ENCODE peak calls at places on chromosome 11, in seven cellular contexts. S is kidney epithelial cell, D is right atrium auricular region, R is OCI-LY7, G is esophagus squamous epithelium, K is tibial nerve, L is A549. N is an unnamed sample.

GRCh38 chr11:77418155-77418980 is 55.5 kb downstream of the PAK1 start:
- DNase-seq in S (no peak), D (no peak), R (no peak), G (no peak), K (no peak), L (no peak), N (no peak)

GRCh38 chr11:120186799-120187591 is 23.8 kb upstream of the OAF start:
- DNase-seq in S (no peak), D (no peak), R (no peak), G (no peak), K (no peak), L (no peak), N (peak)

GRCh38 chr11:16558499-16558898 is 179.9 kb upstream of the C11orf58 start:
- DNase-seq in S (no peak), D (no peak), R (no peak), G (no peak), K (no peak), L (no peak), N (no peak)

GRCh38 chr11:2825261-2825885 is 60.2 kb downstream of the CDKN1C start:
- DNase-seq in S (peak), D (peak), R (no peak), G (no peak), K (peak), L (no peak), N (peak)

GRCh38 chr11:110478410-110478809 is 48.7 kb downstream of the FDX1 start:
- DNase-seq in S (no peak), D (no peak), R (no peak), G (no peak), K (no peak), L (no peak), N (no peak)

GRCh38 chr11:4038973-4039372 is 55.6 kb upstream of the RRM1 start:
- DNase-seq in S (no peak), D (no peak), R (no peak), G (no peak), K (no peak), L (no peak), N (peak)

GRCh38 chr11:79182794-79183193 is 258.0 kb downstream of the TENM4 start:
- DNase-seq in S (no peak), D (no peak), R (no peak), G (no peak), K (no peak), L (no peak), N (peak)

GRCh38 chr11:84564180-84564866 is 1062.8 kb downstream of the DLG2 start:
- DNase-seq in S (peak), D (no peak), R (peak), G (no peak), K (peak), L (peak), N (peak)

GRCh38 chr11:72579816-72580647 is 94.2 kb downstream of the PDE2A start:
- DNase-seq in S (no peak), D (no peak), R (peak), G (no peak), K (no peak), L (no peak), N (no peak)

GRCh38 chr11:73598719-73599379 is 937 bp upstream of the FAM168A start:
- DNase-seq in S (no peak), D (no peak), R (no peak), G (no peak), K (no peak), L (no peak), N (no peak)

GRCh38 chr11:63680842-63681207 is 475 bp upstream of the RTN3 start:
- DNase-seq in S (no peak), D (peak), R (no peak), G (no peak), K (no peak), L (no peak), N (no peak)

GRCh38 chr11:31240340-31240904 is 129.1 kb downstream of the DCDC1 start:
- DNase-seq in S (peak), D (no peak), R (peak), G (no peak), K (peak), L (peak), N (peak)

GRCh38 chr11:31233425-31233824 is 136.1 kb downstream of the DCDC1 start:
- DNase-seq in S (no peak), D (no peak), R (no peak), G (no peak), K (no peak), L (peak), N (no peak)

GRCh38 chr11:31237819-31238771 is 131.4 kb downstream of the DCDC1 start:
- DNase-seq in S (no peak), D (no peak), R (no peak), G (no peak), K (no peak), L (peak), N (no peak)

DNA sequence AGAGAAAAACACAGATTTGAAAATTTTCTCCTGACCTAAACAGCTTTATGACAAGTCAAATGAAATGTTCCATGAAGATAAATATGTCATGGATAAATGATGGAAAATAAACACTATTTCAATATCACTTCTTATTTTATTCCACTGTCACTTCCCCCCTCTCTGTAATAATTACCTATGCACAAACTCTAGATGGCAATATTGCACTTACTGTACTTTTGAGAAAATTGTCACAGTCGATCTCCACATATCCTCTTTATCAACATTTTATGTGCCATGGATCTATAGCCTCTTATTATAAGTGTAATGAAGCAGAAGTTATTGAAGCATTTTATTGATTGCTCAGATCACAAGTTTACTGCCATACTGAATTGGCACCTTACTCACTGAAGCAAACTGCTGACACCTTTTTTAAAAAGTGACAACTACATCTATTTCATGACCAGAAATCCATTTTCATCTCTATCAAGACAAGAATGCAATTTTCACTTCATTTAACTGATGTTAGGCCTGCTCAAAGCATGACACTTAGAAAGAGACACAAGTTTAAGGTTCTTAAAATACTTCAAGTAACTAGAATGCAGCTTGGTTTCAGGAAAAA is 133.4 kb downstream of the DCDC1 start:
- DNase-seq in S (no peak), D (no peak), R (peak), G (no peak), K (no peak), L (peak), N (peak)
- TF ChIP-seq CTCF in S (peak), D (peak), R (peak), G (peak), K (no peak), L (peak), N (peak)

DNA sequence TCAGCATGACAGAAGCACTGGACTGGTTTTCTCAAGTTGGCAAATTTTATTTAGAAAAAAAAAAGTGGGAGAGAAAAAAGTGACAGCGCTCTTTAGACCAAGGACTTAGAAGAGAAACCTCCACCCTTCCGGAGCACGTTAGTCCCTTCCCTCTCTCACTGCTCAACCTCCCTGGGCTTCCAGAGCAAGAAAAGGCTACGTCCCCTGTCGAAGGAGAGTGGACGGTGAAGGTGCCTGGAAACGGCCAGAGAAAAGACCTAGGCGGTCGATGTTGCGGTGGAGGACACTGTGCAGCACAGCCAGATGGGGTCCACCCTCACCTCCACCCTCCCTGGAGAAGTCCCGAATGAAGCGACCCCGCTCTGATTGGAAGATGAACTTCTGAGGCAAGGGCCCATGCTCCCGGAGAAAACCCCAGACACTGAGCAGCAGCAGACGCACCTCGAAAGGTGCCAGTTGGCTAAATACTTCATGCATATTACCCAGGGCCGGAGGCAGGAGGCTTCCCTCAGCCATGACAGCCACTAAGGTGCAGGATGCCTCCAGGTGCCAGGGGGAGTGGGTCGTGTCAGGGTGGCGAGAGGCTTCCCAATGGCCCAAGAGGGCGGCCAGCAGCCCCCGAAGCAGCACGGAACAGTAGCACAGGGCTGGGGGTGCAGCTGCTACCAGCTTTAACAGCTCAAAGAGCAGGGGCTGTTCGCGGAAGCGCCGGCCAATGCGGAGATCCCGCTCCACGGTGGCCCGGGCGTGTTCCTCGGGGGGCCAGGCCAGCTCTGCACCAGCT is 604 bp upstream of the GANAB start:
- DNase-seq in S (no peak), D (no peak), R (no peak), G (no peak), K (no peak), L (no peak), N (no peak)
- H3K4me3 ChIP-seq in S (no peak), D (no peak), R (peak), G (peak), K (no peak), L (no peak), N (no peak)

GRCh38 chr11:1445741-1446445 is 40.7 kb downstream of the MOB2 start:
- DNase-seq in S (no peak), D (no peak), R (no peak), G (no peak), K (no peak), L (peak), N (no peak)
- TF ChIP-seq CTCF in S (no peak), D (no peak), R (no peak), G (no peak), K (no peak), L (no peak), N (no peak)

GRCh38 chr11:111983187-111983986 is 41.8 kb upstream of the DLAT start:
- DNase-seq in S (no peak), D (no peak), R (no peak), G (no peak), K (no peak), L (peak), N (peak)
- H3K4me3 ChIP-seq in S (no peak), D (no peak), R (no peak), G (peak), K (no peak), L (no peak), N (no peak)

DNA sequence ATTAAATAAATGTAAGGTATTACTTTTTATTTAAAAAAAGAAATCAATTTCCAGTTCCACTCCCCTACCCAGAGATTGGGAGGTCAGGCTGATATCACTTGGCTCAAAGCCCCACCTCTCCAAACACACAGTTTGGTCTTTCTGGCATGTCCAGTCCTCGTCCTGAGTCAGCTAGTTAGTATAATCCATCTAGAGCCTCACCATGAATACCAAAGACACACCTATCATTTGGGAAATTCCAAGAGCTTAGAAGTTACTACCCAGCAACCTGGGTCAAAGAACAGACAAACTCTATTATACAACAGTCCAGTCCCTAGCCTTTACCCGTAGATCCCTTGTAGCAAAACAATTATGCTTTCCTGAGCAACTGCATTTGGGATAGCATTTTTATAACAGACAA is 9.4 kb downstream of the TREH start:
- DNase-seq in S (no peak), D (no peak), R (no peak), G (no peak), K (no peak), L (no peak), N (no peak)
- TF ChIP-seq CTCF in S (no peak), D (no peak), R (no peak), G (no peak), K (no peak), L (no peak), N (no peak)

DNA sequence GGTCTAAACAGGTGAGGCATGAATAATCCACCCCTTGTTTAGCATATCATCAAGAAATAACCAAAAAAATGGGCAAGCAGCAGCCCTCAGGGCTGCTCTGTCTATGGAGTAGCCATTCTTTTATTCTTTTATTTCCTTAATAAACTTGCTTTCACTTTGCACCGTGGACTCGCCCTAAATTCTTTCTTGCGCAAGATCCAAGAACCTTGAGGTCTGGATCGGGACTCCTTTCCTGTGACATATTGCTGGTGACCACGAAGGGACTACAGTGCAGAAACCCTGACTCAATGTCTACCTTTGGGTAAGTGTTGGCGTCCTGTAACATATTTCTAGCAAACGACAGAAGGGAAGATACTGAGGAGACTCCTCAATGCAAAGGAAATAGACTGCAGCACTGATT is 1099.2 kb downstream of the FAM181B start:
- DNase-seq in S (no peak), D (no peak), R (no peak), G (no peak), K (no peak), L (no peak), N (no peak)
- H3K4me3 ChIP-seq in S (no peak), D (no peak), R (no peak), G (no peak), K (no peak), L (no peak), N (no peak)

DNA sequence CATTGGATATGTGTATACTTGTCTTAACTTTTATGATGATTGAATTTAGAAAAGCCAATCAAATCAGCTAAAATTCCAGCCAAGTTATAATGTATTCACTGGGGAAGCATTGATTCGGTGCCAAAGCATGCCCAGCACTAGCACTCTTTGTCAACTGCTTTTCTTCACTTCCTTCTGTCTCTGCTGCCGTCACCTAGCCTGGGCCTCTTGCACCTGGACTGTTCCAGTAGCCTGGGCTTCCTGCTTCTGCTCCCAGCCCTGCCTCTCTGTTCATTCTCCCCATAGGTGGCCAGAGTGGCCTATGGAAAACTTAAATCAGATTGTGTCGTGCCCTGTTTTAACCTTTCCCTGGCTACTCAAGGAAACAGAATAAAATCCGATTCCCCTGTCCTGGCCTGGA is 80.7 kb downstream of the NAV2 start:
- DNase-seq in S (no peak), D (no peak), R (no peak), G (no peak), K (no peak), L (no peak), N (no peak)
- TF ChIP-seq CTCF in S (no peak), D (no peak), R (no peak), G (no peak), K (no peak), L (no peak), N (no peak)

GRCh38 chr11:129950319-129951034 is 52.2 kb downstream of the PRDM10 start:
- DNase-seq in S (no peak), D (peak), R (peak), G (no peak), K (peak), L (no peak), N (peak)
- H3K4me3 ChIP-seq in S (no peak), D (no peak), R (peak), G (no peak), K (no peak), L (no peak), N (no peak)

DNA sequence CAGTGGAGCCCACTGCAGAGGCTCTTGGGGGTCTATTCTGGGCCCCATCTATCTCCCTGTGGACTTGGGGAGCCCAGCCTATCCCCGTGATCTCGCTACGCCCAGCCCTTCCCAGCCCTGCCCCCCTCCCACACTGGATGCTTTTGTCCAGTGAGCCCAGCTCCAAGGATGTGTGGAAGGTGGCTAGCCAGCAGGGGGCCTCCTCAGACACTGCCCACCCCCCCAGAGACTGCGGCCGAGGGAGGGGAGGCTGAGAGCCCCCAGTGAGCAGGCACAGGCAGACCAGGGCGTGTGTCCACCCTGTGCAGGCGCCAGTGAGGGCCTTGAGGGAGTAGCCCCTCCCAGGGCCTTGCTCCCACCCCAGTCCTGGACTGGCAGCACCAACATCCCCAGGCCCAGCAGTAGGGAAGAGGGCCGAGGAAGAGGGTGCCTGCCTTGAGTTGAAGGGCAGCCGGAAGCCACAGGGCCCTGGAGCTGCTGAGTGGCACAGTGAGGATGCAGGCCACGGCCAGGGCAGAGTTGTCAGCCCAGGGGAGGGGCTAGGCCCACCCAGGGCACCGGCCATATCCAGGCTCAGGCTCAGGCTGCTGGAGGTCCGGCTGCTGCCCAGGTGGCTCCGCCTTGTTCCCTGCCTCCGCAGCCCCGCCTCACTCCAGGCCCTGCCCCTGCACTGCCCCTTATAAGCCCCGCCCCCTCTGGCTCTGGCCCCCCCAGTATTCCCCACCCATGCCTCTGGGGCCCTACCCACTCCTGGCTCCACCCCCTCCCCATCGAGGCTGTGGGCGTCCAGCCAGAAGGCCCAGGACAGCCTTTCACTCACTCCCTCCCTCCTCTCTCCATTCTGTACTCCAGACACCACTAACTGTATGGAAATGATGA is 28.0 kb downstream of the MOB2 start:
- DNase-seq in S (no peak), D (no peak), R (peak), G (no peak), K (peak), L (peak), N (peak)
- TF ChIP-seq CTCF in S (peak), D (peak), R (peak), G (no peak), K (peak), L (peak), N (peak)

GRCh38 chr11:124738713-124739478 is 846 bp upstream of the NRGN start:
- DNase-seq in S (no peak), D (no peak), R (no peak), G (no peak), K (no peak), L (no peak), N (no peak)
- H3K4me3 ChIP-seq in S (peak), D (no peak), R (peak), G (peak), K (no peak), L (peak), N (peak)

N was measured in fibroblast of villous mesenchyme.